ENCODE peak calls at places on chromosomes 6 and 20, in seven cellular contexts. M is natural killer cell, W is left ventricle myocardium inferior, U is NB4, Z is HuH-7.5, T is activated T-helper 1 cell treated with Interleukin-2 at 50 U/mL for 16 hours, I is kidney. E is an unnamed sample.

GRCh38 chr6:70563540-70563939 is 3.2 kb upstream of the SDHAF4 start:
- DNase-seq in W (no peak), I (no peak), M (no peak), U (no peak), T (no peak), Z (no peak), E (no peak)

GRCh38 chr6:9520417-9521151 is 894.3 kb downstream of the TFAP2A start:
- DNase-seq in M (no peak), T (no peak), W (no peak), U (peak), Z (no peak), I (no peak), E (no peak)

GRCh38 chr20:32970115-32970972 is 33.9 kb downstream of the SUN5 start:
- DNase-seq in W (no peak), M (no peak), Z (no peak), I (peak), T (no peak), U (no peak), E (no peak)

GRCh38 chr20:21151791-21152190 is 25.9 kb downstream of the KIZ start:
- DNase-seq in I (no peak), W (no peak), T (no peak), Z (no peak), M (no peak), U (no peak), E (no peak)

GRCh38 chr6:168150551-168151444 is 71.8 kb upstream of the FRMD1 start:
- DNase-seq in Z (no peak), I (peak), T (no peak), W (no peak), M (no peak), U (no peak), E (no peak)

GRCh38 chr20:39674842-39675241 is 712.7 kb downstream of the DHX35 start:
- DNase-seq in M (no peak), Z (no peak), U (peak), I (no peak), W (no peak), T (no peak), E (no peak)

GRCh38 chr6:14767176-14767575 is 478.7 kb upstream of the JARID2 start:
- DNase-seq in M (no peak), Z (no peak), I (no peak), W (no peak), T (no peak), U (no peak), E (no peak)

GRCh38 chr20:17444091-17444490 is 87.1 kb downstream of the BFSP1 start:
- DNase-seq in Z (no peak), I (no peak), W (no peak), U (no peak), M (no peak), T (no peak), E (no peak)

GRCh38 chr20:44151621-44152416 is 35.2 kb downstream of the JPH2 start:
- DNase-seq in W (peak), U (no peak), I (no peak), T (no peak), M (no peak), Z (no peak), E (no peak)

GRCh38 chr20:23294166-23294565 is 56.4 kb upstream of the NXT1 start:
- DNase-seq in W (no peak), T (no peak), U (no peak), I (no peak), Z (no peak), M (no peak), E (no peak)

GRCh38 chr20:52152921-52153320 is 38.7 kb downstream of the ZFP64 start:
- DNase-seq in I (no peak), W (no peak), T (no peak), Z (no peak), M (no peak), U (no peak), E (no peak)

GRCh38 chr6:165984743-165985142 is 182.9 kb downstream of the TBXT start:
- DNase-seq in W (no peak), Z (no peak), I (no peak), M (no peak), T (no peak), U (no peak), E (no peak)

GRCh38 chr6:131532476-131533108 is 40.4 kb upstream of the ARG1 start:
- DNase-seq in U (no peak), M (no peak), T (no peak), W (no peak), Z (no peak), I (no peak), E (no peak)

GRCh38 chr20:53904261-53904660 is 166.1 kb downstream of the BCAS1 start:
- DNase-seq in T (no peak), U (no peak), I (no peak), W (no peak), Z (no peak), M (no peak), E (no peak)

GRCh38 chr6:12866422-12867029 is 150.0 kb downstream of the PHACTR1 start:
- DNase-seq in W (no peak), Z (no peak), T (no peak), U (no peak), I (no peak), M (no peak), E (no peak)

GRCh38 chr6:90708410-90708809 is 121.5 kb upstream of the MAP3K7 start:
- DNase-seq in U (no peak), T (no peak), Z (no peak), W (no peak), M (no peak), I (no peak), E (no peak)

GRCh38 chr20:45343445-45343866 is 4.8 kb downstream of the SDC4 start:
- DNase-seq in M (no peak), I (peak), Z (peak), W (no peak), T (no peak), U (no peak), E (no peak)

GRCh38 chr6:159104163-159104885 is 59.5 kb upstream of the TAGAP start:
- DNase-seq in T (peak), I (peak), W (peak), Z (peak), M (peak), U (peak), E (no peak)

GRCh38 chr6:44933113-44933512 is 395.0 kb upstream of the RUNX2 start:
- DNase-seq in U (no peak), W (no peak), I (no peak), T (no peak), Z (no peak), M (no peak), E (no peak)

GRCh38 chr20:32406701-32407100 is 48.6 kb downstream of the ASXL1 start:
- DNase-seq in T (no peak), U (no peak), W (no peak), Z (no peak), I (no peak), M (no peak), E (no peak)

GRCh38 chr6:108958900-108959770 is 110.9 kb downstream of the ARMC2 start:
- DNase-seq in W (no peak), M (no peak), Z (no peak), I (no peak), T (no peak), U (peak), E (no peak)

GRCh38 chr6:43698584-43699349 is 11.2 kb upstream of the MRPS18A start:
- DNase-seq in T (no peak), Z (no peak), W (peak), I (peak), M (no peak), U (no peak), E (no peak)

GRCh38 chr6:85015396-85015990 is 251.1 kb upstream of the TBX18 start:
- DNase-seq in W (peak), T (no peak), M (no peak), Z (peak), U (peak), I (peak), E (peak)

GRCh38 chr6:11096109-11096508 is 2.5 kb downstream of the SMIM13 start:
- DNase-seq in I (no peak), M (no peak), T (no peak), Z (no peak), W (no peak), U (peak), E (no peak)

GRCh38 chr6:53929340-53930120 is 134.7 kb downstream of the LRRC1 start:
- DNase-seq in T (no peak), Z (no peak), M (no peak), I (no peak), W (no peak), U (no peak), E (no peak)

GRCh38 chr6:5506575-5506974 is 245.3 kb downstream of the FARS2 start:
- DNase-seq in U (no peak), I (no peak), T (no peak), M (no peak), Z (no peak), W (no peak), E (no peak)

GRCh38 chr20:1872456-1873183 is 22.6 kb upstream of the SIRPA start:
- DNase-seq in M (no peak), T (no peak), Z (no peak), W (no peak), U (no peak), I (no peak), E (no peak)

GRCh38 chr6:169289671-169290408 is 36.2 kb upstream of the THBS2 start:
- DNase-seq in I (no peak), U (peak), T (no peak), W (peak), Z (no peak), M (no peak), E (no peak)

E was measured in epithelial cell of proximal tubule.